ENCODE peak calls at places on chromosomes 4 and X, in ten cellular contexts. I is fibroblast of mammary gland; D is keratinocyte; Q is brain microvascular endothelial cell; L is CD8-positive, alpha-beta T cell; Y is HepG2; Z is Peyer's patch; H is transverse colon; U is tibial artery; N is choroid plexus epithelial cell. F is an unnamed sample.

GRCh38 chr4:74919783-74920182 is 13.1 kb upstream of the PARM1 start:
- DNase-seq in Q (no peak), L (no peak), H (no peak), Z (no peak), D (no peak), I (no peak), N (no peak), Y (no peak), U (no peak), F (no peak)

GRCh38 chr4:2961411-2962098 is 1.7 kb downstream of the NOP14 start:
- DNase-seq in D (no peak), L (no peak), I (no peak), U (no peak), N (no peak), Z (no peak), Y (peak; percentile 44), Q (no peak), H (no peak), F (no peak)

GRCh38 chr4:121168446-121168845 is 4.3 kb upstream of the TNIP3 start:
- DNase-seq in L (no peak), H (no peak), D (no peak), Y (no peak), U (no peak), I (no peak), Z (no peak), Q (no peak), N (no peak), F (no peak)

GRCh38 chr4:1043658-1044468 is 32.4 kb downstream of the FGFRL1 start:
- DNase-seq in D (peak; percentile 87), U (peak; percentile 99), H (peak; percentile 76), Q (peak; percentile 99), Y (peak; percentile 84), L (no peak), Z (peak; percentile 46), I (peak; percentile 100), N (peak; percentile 99), F (peak; percentile 16)

GRCh38 chrX:45208121-45208856 is 7.6 kb upstream of the DIPK2B start:
- DNase-seq in Y (no peak), Q (no peak), N (peak; percentile 1), U (no peak), D (no peak), H (no peak), L (no peak), I (peak; percentile 7), Z (no peak), F (no peak)

GRCh38 chr4:89036535-89036934 is 20.4 kb downstream of the FAM13A start:
- DNase-seq in L (no peak), Y (no peak), Z (no peak), H (no peak), I (no peak), U (no peak), D (no peak), N (no peak), Q (no peak), F (no peak)

GRCh38 chr4:105599475-105599874 is 47.1 kb downstream of the ARHGEF38 start:
- DNase-seq in D (no peak), H (no peak), Z (no peak), Y (no peak), Q (no peak), N (no peak), U (no peak), I (no peak), L (no peak), F (no peak)

GRCh38 chr4:183136880-183137279 is 37.8 kb downstream of the WWC2 start:
- DNase-seq in Q (no peak), N (no peak), Z (no peak), U (no peak), H (no peak), Y (no peak), L (no peak), D (no peak), I (peak; percentile 31), F (no peak)

GRCh38 chr4:177163532-177163931 is 146.1 kb upstream of the NEIL3 start:
- DNase-seq in Y (no peak), D (no peak), I (peak; percentile 39), Q (no peak), N (no peak), L (no peak), U (no peak), H (no peak), Z (no peak), F (no peak)

GRCh38 chr4:8580321-8581093 is at the start of gene GPR78:
- DNase-seq in Z (no peak), D (no peak), Y (no peak), H (peak; percentile 24), I (peak; percentile 42), N (peak; percentile 55), U (peak; percentile 58), L (peak; percentile 29), Q (peak; percentile 37), F (no peak)

GRCh38 chr4:124092101-124093057 is 620.2 kb downstream of the ANKRD50 start:
- DNase-seq in Y (no peak), L (no peak), U (no peak), D (no peak), I (peak; percentile 61), Z (no peak), N (peak; percentile 16), H (no peak), Q (no peak), F (no peak)

GRCh38 chr4:11451720-11452119 is 23.0 kb upstream of the HS3ST1 start:
- DNase-seq in D (peak; percentile 70), Q (no peak), H (no peak), N (no peak), U (no peak), I (no peak), Y (no peak), Z (no peak), L (no peak), F (no peak)

GRCh38 chr4:129532573-129532972 is 436.6 kb downstream of the C4orf33 start:
- DNase-seq in N (no peak), D (no peak), U (no peak), Z (no peak), H (no peak), I (no peak), Y (no peak), L (no peak), Q (no peak), F (no peak)

DNA sequence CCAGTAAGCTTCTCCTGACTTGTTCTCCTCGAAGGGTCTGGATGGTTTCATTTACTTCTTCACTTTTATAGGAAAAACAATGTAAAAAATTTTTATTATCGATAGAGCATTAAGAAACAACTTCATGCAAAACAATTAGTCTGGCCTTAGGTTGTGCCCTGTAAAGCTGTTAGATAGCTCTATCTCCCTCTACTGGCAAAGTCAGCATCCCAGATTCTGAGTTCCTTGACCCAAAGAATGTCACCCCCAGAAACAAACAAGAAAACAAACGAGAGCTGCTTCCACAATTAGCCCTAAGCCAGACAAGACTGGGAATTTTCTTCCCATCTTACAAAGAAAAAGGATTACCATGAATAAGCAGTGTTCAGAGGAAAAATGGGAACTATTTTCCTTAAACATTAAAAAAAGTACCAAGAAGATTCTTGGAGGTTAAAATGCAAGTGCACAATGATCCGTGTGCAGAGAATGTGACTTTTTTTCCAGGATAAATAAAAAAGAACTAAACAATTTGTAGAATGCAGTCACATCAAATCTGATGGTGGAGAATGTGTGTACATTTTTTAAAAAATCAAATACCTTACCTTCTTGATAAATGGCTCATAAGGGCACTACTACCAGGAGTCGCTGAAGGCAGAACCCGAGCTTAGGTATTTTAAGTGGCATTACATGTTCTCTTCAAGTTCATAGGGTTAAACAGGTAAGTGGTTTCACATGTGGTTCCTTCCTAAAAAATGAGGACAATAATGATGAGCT is 293.2 kb downstream of the FBXO8 start:
- DNase-seq in Y (peak; percentile 15), H (no peak), Z (no peak), N (peak; percentile 69), U (no peak), L (no peak), D (no peak), I (peak; percentile 70), Q (peak; percentile 6), F (no peak)
- TF ChIP-seq CTCF in Y (peak; percentile 35), H (peak; percentile 45), Z (peak; percentile 8), N (peak; percentile 79), U (peak; percentile 43), L (no peak), D (peak; percentile 44), I (peak; percentile 80), Q (peak; percentile 75), F (no peak)

GRCh38 chr4:93480452-93480851 is 348.1 kb upstream of the ATOH1 start:
- DNase-seq in L (no peak), U (no peak), N (no peak), Y (no peak), I (no peak), D (no peak), H (no peak), Q (no peak), Z (no peak), F (no peak)

GRCh38 chr4:93478805-93479204 is 349.7 kb upstream of the ATOH1 start:
- DNase-seq in I (no peak), D (no peak), H (no peak), Q (no peak), Z (no peak), L (no peak), N (no peak), Y (no peak), U (no peak), F (no peak)

GRCh38 chr4:93475730-93476129 is 352.8 kb upstream of the ATOH1 start:
- DNase-seq in D (no peak), Y (no peak), Q (no peak), U (no peak), H (no peak), I (no peak), N (no peak), L (no peak), Z (no peak), F (no peak)
- TF ChIP-seq CTCF in D (no peak), Y (no peak), Q (no peak), U (no peak), H (no peak), I (no peak), N (no peak), L (no peak), Z (no peak), F (no peak)

DNA sequence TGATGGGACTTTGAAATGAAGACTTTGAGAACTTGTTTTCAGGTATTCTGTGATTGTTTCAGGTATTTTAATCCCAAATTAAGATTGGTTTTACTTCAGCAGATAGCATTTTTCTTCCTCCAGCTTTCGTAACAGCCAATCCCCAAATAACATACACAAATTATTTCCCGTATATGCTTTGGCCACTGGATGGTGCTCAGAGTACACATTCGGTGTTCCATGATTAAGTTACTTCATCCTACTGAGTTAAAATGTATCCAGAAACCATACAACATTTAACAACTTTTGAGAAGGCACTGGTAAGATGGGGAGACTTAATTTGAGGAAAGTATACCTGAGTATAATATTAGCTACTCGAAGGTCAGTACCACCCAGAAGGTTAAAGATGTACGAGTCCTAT is 233.4 kb upstream of the FAM47A start:
- DNase-seq in D (no peak), L (no peak), H (no peak), U (no peak), I (peak; percentile 38), N (peak; percentile 57), Q (peak; percentile 24), Y (no peak), Z (no peak), F (no peak)
- TF ChIP-seq CTCF in D (peak; percentile 24), L (no peak), H (peak; percentile 31), U (peak; percentile 45), I (peak; percentile 38), N (peak; percentile 53), Q (peak; percentile 51), Y (no peak), Z (peak; percentile 75), F (no peak)

DNA sequence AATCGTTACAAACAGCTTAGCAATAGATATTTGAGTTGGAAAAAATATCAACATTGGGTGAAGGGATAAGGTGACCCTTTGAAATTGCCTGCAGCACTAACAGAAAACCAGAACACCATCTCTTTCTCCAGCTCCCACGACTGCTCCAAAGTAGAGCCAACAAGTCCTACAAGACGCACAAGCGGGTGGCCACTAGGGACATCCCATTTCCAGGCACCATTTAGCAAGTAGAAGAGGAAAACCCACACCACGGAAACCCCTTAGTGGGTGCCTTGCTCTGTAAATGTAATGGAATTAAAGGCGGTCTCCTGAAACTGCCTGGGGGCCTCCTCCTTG is 1.9 kb downstream of the ARHGAP6 start:
- DNase-seq in L (no peak), D (no peak), U (no peak), Z (no peak), Q (no peak), Y (no peak), H (no peak), I (no peak), N (no peak), F (no peak)
- TF ChIP-seq CTCF in L (no peak), D (no peak), U (no peak), Z (no peak), Q (peak; percentile 31), Y (no peak), H (no peak), I (no peak), N (no peak), F (no peak)

F was measured in activated B cell treated with CpG ODN at 0.5 μM for 24 hours.